ENCODE peak calls at places on chromosomes 12 and 14, in nine cellular contexts. R is pancreas; C is astrocyte of the cerebellum; H is stimulated activated CD4-positive, alpha-beta T cell treated with anti-CD3 and anti-CD28 coated beads, Interleukin-4, amount 100 ng/mL, for 48 hours; B is IMR-90; M is lower leg skin; K is NCI-H1436 treated with DMSO at 0.1 percent for 48 hours; W is fibroblast of the conjunctiva; N is fibroblast of pulmonary artery. P is an unnamed sample.

GRCh38 chr12:122983789-122984515 is 3.5 kb downstream of the ARL6IP4 start:
- DNase-seq in K (no peak), C (no peak), N (no peak), B (no peak), M (no peak), W (no peak), H (no peak), R (no peak), P (no peak)

GRCh38 chr12:13198921-13199320 is 2.4 kb downstream of the EMP1 start:
- DNase-seq in H (no peak), N (peak; percentile 80), M (no peak), C (no peak), W (no peak), B (peak; percentile 42), K (no peak), R (no peak), P (no peak)

GRCh38 chr12:75480469-75480949 is at the start of gene GLIPR1:
- DNase-seq in C (peak; percentile 98), R (peak; percentile 14), K (no peak), B (peak; percentile 99), M (peak; percentile 89), H (peak; percentile 56), N (peak; percentile 99), W (peak; percentile 96), P (peak; percentile 76)

GRCh38 chr12:64181504-64182291 is 40.4 kb downstream of the KICS2 start:
- DNase-seq in K (no peak), B (peak; percentile 99), W (peak; percentile 87), N (peak; percentile 94), R (peak; percentile 31), M (no peak), C (peak; percentile 86), H (no peak), P (peak; percentile 23)

GRCh38 chr14:89801128-89801527 is 153.4 kb downstream of the EFCAB11 start:
- DNase-seq in N (no peak), H (no peak), K (no peak), R (no peak), C (no peak), M (no peak), W (no peak), B (peak; percentile 49), P (no peak)

GRCh38 chr14:38090506-38090905 is 117.2 kb upstream of the SSTR1 start:
- DNase-seq in N (no peak), M (no peak), B (no peak), R (no peak), K (no peak), H (no peak), W (no peak), C (no peak), P (no peak)

GRCh38 chr12:131950182-131950913 is 606 bp downstream of the EP400 start:
- DNase-seq in N (no peak), C (no peak), B (no peak), K (no peak), M (peak; percentile 88), H (no peak), R (peak; percentile 23), W (no peak), P (no peak)

GRCh38 chr14:20409226-20409625 is 4.1 kb downstream of the TEP1 start:
- DNase-seq in M (no peak), C (no peak), B (peak; percentile 73), K (no peak), H (no peak), W (no peak), R (no peak), N (no peak), P (no peak)

GRCh38 chr12:112175361-112176155 is 50.2 kb downstream of the TRAFD1 start:
- DNase-seq in R (no peak), B (no peak), C (no peak), H (no peak), K (no peak), N (no peak), W (no peak), M (no peak), P (no peak)

GRCh38 chr12:114895081-114895480 is 211.1 kb upstream of the TBX3 start:
- DNase-seq in K (no peak), C (no peak), W (no peak), B (no peak), N (no peak), R (no peak), M (no peak), H (no peak), P (no peak)

GRCh38 chr12:116693259-116694227 is 44.3 kb downstream of the SPRING1 start:
- DNase-seq in M (peak; percentile 80), C (no peak), R (no peak), N (no peak), K (peak; percentile 61), B (no peak), W (no peak), H (no peak), P (no peak)

GRCh38 chr14:32217301-32217700 is 14.2 kb upstream of the RNU6-8 start:
- DNase-seq in R (no peak), B (no peak), H (no peak), N (no peak), M (no peak), W (no peak), K (peak; percentile 82), C (no peak), P (no peak)

GRCh38 chr12:89825591-89826449 is 117.2 kb upstream of the ATP2B1 start:
- DNase-seq in N (peak; percentile 49), H (no peak), W (no peak), M (no peak), R (no peak), B (peak; percentile 4), K (no peak), C (peak; percentile 13), P (no peak)